ENCODE peak calls at places on chromosomes 13 and 19, in four cellular contexts. One of them, this sample, is unnamed.
A peak's percentile ranks its signal among the peaks of the same experiment; 100 is the strongest.

GRCh38 chr19:1251503-1252220 is 3.3 kb downstream of the MIDN start:
- DNase-seq in hepatocyte: peak; percentile 72
- DNase-seq in heart right ventricle: peak; percentile 84
- DNase-seq in left lung: peak; percentile 88
- DNase-seq in this sample: peak; percentile 92

GRCh38 chr19:8501547-8501946 is 893 bp downstream of the PRAM1 start:
- DNase-seq in heart right ventricle: no peak
- DNase-seq in left lung: no peak
- DNase-seq in hepatocyte: no peak
- DNase-seq in this sample: no peak

GRCh38 chr13:50345804-50346203 is 330.6 kb downstream of the KCNRG start:
- DNase-seq in heart right ventricle: no peak
- DNase-seq in left lung: no peak
- DNase-seq in hepatocyte: no peak
- DNase-seq in this sample: no peak

GRCh38 chr13:41568990-41569387 is 111.6 kb downstream of the RGCC start:
- DNase-seq in left lung: no peak
- DNase-seq in heart right ventricle: no peak
- DNase-seq in hepatocyte: no peak
- DNase-seq in this sample: no peak

GRCh38 chr19:16078311-16078758 is 2.0 kb downstream of the TPM4 start:
- DNase-seq in heart right ventricle: no peak
- DNase-seq in left lung: no peak
- DNase-seq in hepatocyte: no peak
- DNase-seq in this sample: peak; percentile 80

GRCh38 chr13:80823472-80823871 is 482.5 kb upstream of the SPRY2 start:
- DNase-seq in hepatocyte: no peak
- DNase-seq in heart right ventricle: no peak
- DNase-seq in left lung: no peak
- DNase-seq in this sample: no peak

GRCh38 chr19:37997911-37998344 is 90.9 kb downstream of the SIPA1L3 start:
- DNase-seq in left lung: no peak
- DNase-seq in hepatocyte: peak; percentile 58
- DNase-seq in heart right ventricle: no peak
- DNase-seq in this sample: no peak

GRCh38 chr13:44141213-44141724 is 232.4 kb upstream of the SERP2 start:
- DNase-seq in left lung: no peak
- DNase-seq in heart right ventricle: no peak
- DNase-seq in hepatocyte: no peak
- DNase-seq in this sample: no peak

GRCh38 chr13:113926951-113927660 is 46.8 kb downstream of the C13orf46 start:
- DNase-seq in heart right ventricle: peak; percentile 63
- DNase-seq in left lung: no peak
- DNase-seq in hepatocyte: no peak
- DNase-seq in this sample: no peak

GRCh38 chr13:27481766-27482165 is 31.4 kb upstream of the MTIF3 start:
- DNase-seq in hepatocyte: peak; percentile 70
- DNase-seq in left lung: peak; percentile 86
- DNase-seq in heart right ventricle: no peak
- DNase-seq in this sample: no peak

GRCh38 chr19:7072541-7072940 is 3.0 kb downstream of the ZNF557 start:
- DNase-seq in heart right ventricle: no peak
- DNase-seq in hepatocyte: no peak
- DNase-seq in left lung: no peak
- DNase-seq in this sample: no peak

GRCh38 chr13:83503424-83503823 is 378.9 kb downstream of the SLITRK1 start:
- DNase-seq in hepatocyte: no peak
- DNase-seq in heart right ventricle: no peak
- DNase-seq in left lung: no peak
- DNase-seq in this sample: no peak

GRCh38 chr19:50333235-50333736 is 4.1 kb upstream of the KCNC3 start:
- DNase-seq in left lung: peak; percentile 94
- DNase-seq in heart right ventricle: peak; percentile 87
- DNase-seq in hepatocyte: peak; percentile 95
- DNase-seq in this sample: peak; percentile 91

GRCh38 chr19:3494051-3494450 is 6.4 kb downstream of the DOHH start:
- DNase-seq in heart right ventricle: no peak
- DNase-seq in hepatocyte: no peak
- DNase-seq in left lung: no peak
- DNase-seq in this sample: no peak

GRCh38 chr19:37079238-37079637 is 1.0 kb downstream of the ZNF420 start:
- DNase-seq in left lung: no peak
- DNase-seq in heart right ventricle: no peak
- DNase-seq in hepatocyte: no peak
- DNase-seq in this sample: no peak

GRCh38 chr19:13997637-13997962 is 8.5 kb downstream of the RFX1 start:
- DNase-seq in left lung: peak; percentile 29
- DNase-seq in hepatocyte: peak; percentile 3
- DNase-seq in heart right ventricle: no peak
- DNase-seq in this sample: no peak

GRCh38 chr13:37716395-37716794 is 117.8 kb upstream of the POSTN start:
- DNase-seq in hepatocyte: no peak
- DNase-seq in heart right ventricle: no peak
- DNase-seq in left lung: no peak
- DNase-seq in this sample: no peak

GRCh38 chr13:99501135-99501951 is at the start of gene TM9SF2:
- DNase-seq in left lung: peak; percentile 97
- DNase-seq in hepatocyte: peak; percentile 97
- DNase-seq in heart right ventricle: peak; percentile 99
- DNase-seq in this sample: peak; percentile 98

GRCh38 chr13:46613409-46614049 is 60.6 kb downstream of the LRCH1 start:
- DNase-seq in left lung: no peak
- DNase-seq in heart right ventricle: no peak
- DNase-seq in hepatocyte: no peak
- DNase-seq in this sample: no peak

GRCh38 chr13:41905600-41906254 is 55.2 kb downstream of the VWA8 start:
- DNase-seq in hepatocyte: peak; percentile 18
- DNase-seq in left lung: no peak
- DNase-seq in heart right ventricle: no peak
- DNase-seq in this sample: no peak

GRCh38 chr13:101945435-101945834 is 456.4 kb downstream of the FGF14 start:
- DNase-seq in heart right ventricle: no peak
- DNase-seq in left lung: no peak
- DNase-seq in hepatocyte: no peak
- DNase-seq in this sample: no peak

GRCh38 chr13:29991343-29991742 is 140.9 kb upstream of the UBL3 start:
- DNase-seq in hepatocyte: no peak
- DNase-seq in heart right ventricle: no peak
- DNase-seq in left lung: peak; percentile 31
- DNase-seq in this sample: no peak

GRCh38 chr13:49997935-49998334 is 1.1 kb downstream of the TRIM13 start:
- DNase-seq in heart right ventricle: no peak
- DNase-seq in left lung: no peak
- DNase-seq in hepatocyte: no peak
- DNase-seq in this sample: no peak

GRCh38 chr13:78247362-78247761 is 328.7 kb upstream of the EDNRB start:
- DNase-seq in left lung: no peak
- DNase-seq in hepatocyte: no peak
- DNase-seq in heart right ventricle: no peak
- DNase-seq in this sample: no peak

GRCh38 chr13:28659611-28659970 is 661 bp downstream of the POMP start:
- DNase-seq in left lung: no peak
- DNase-seq in heart right ventricle: no peak
- DNase-seq in hepatocyte: peak; percentile 22
- DNase-seq in this sample: no peak

GRCh38 chr13:45966715-45967114 is 85.8 kb downstream of the ZC3H13 start:
- DNase-seq in left lung: no peak
- DNase-seq in heart right ventricle: no peak
- DNase-seq in hepatocyte: no peak
- DNase-seq in this sample: no peak

GRCh38 chr19:7673995-7674667 is 2.8 kb upstream of the MCEMP1 start:
- DNase-seq in hepatocyte: peak; percentile 68
- DNase-seq in heart right ventricle: peak; percentile 64
- DNase-seq in left lung: peak; percentile 91
- DNase-seq in this sample: peak; percentile 83

GRCh38 chr19:41795031-41795461 is 1.3 kb upstream of the CEACAM3 start:
- DNase-seq in heart right ventricle: no peak
- DNase-seq in hepatocyte: peak; percentile 65
- DNase-seq in left lung: no peak
- DNase-seq in this sample: no peak

GRCh38 chr13:86569974-86570373 is 770.8 kb upstream of the SLITRK6 start:
- DNase-seq in heart right ventricle: no peak
- DNase-seq in hepatocyte: no peak
- DNase-seq in left lung: no peak
- DNase-seq in this sample: no peak

GRCh38 chr13:33279898-33280549 is 5.5 kb downstream of the STARD13 start:
- DNase-seq in left lung: no peak
- DNase-seq in hepatocyte: peak; percentile 50
- DNase-seq in heart right ventricle: no peak
- DNase-seq in this sample: no peak

GRCh38 chr19:42512743-42513304 is 15.5 kb downstream of the CEACAM1 start:
- DNase-seq in heart right ventricle: no peak
- DNase-seq in left lung: no peak
- DNase-seq in hepatocyte: no peak
- DNase-seq in this sample: no peak

DNA sequence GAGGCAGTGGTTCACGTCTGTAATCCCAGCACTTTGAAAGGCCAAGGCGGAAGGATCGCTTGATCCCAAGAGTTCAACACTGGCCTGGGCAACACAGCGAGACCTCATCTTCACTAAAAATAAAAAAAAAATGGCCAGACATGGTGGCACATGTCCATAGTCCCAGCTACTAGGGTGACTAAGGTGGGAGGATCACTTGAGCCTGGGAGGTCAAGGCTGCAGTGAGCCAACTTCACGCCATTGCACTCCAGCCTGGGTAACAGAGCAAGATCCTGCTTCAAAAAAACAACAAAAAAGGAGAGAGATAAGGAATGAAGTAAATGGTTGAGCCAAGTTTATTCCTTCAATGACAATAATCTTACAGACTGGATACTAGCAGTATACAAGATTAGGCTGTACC is 21.3 kb downstream of the TBC1D4 start:
- DNase-seq in left lung: no peak
- DNase-seq in heart right ventricle: no peak
- DNase-seq in hepatocyte: no peak
- DNase-seq in this sample: no peak
- H3K4me1 ChIP-seq in left lung: no peaks in the 10 kb centered on the region
- H3K4me1 ChIP-seq in heart right ventricle: peaks cover 10% of the 10 kb centered on the region
- H3K4me1 ChIP-seq in hepatocyte: no peaks in the 10 kb centered on the region
- H3K4me1 ChIP-seq in this sample: no peaks in the 10 kb centered on the region

GRCh38 chr13:108733141-108733540 is 103.7 kb downstream of the MYO16 start:
- DNase-seq in hepatocyte: no peak
- DNase-seq in heart right ventricle: no peak
- DNase-seq in left lung: no peak
- DNase-seq in this sample: no peak
- H3K4me1 ChIP-seq in hepatocyte: no peaks in the 10 kb centered on the region
- H3K4me1 ChIP-seq in heart right ventricle: no peaks in the 10 kb centered on the region
- H3K4me1 ChIP-seq in left lung: no peaks in the 10 kb centered on the region
- H3K4me1 ChIP-seq in this sample: no peaks in the 10 kb centered on the region

GRCh38 chr19:46878613-46879375 is 18.0 kb downstream of the ARHGAP35 start:
- DNase-seq in left lung: no peak
- DNase-seq in hepatocyte: no peak
- DNase-seq in heart right ventricle: no peak
- DNase-seq in this sample: no peak
- H3K4me1 ChIP-seq in left lung: no peaks in the 10 kb centered on the region
- H3K4me1 ChIP-seq in hepatocyte: peaks cover 13% of the 10 kb centered on the region
- H3K4me1 ChIP-seq in heart right ventricle: peaks cover 9% of the 10 kb centered on the region
- H3K4me1 ChIP-seq in this sample: peaks cover 4% of the 10 kb centered on the region

GRCh38 chr13:21596722-21597121 is 7.2 kb downstream of the MICU2 start:
- DNase-seq in left lung: no peak
- DNase-seq in hepatocyte: no peak
- DNase-seq in heart right ventricle: no peak
- DNase-seq in this sample: no peak
- H3K4me1 ChIP-seq in left lung: no peaks in the 10 kb centered on the region
- H3K4me1 ChIP-seq in hepatocyte: no peaks in the 10 kb centered on the region
- H3K4me1 ChIP-seq in heart right ventricle: peaks cover 25% of the 10 kb centered on the region
- H3K4me1 ChIP-seq in this sample: no peaks in the 10 kb centered on the region

GRCh38 chr19:4505570-4506448 is 12.5 kb downstream of the PLIN4 start:
- DNase-seq in left lung: no peak
- DNase-seq in heart right ventricle: no peak
- DNase-seq in hepatocyte: no peak
- DNase-seq in this sample: no peak
- H3K4me1 ChIP-seq in left lung: no peaks in the 10 kb centered on the region
- H3K4me1 ChIP-seq in heart right ventricle: peaks cover 11% of the 10 kb centered on the region
- H3K4me1 ChIP-seq in hepatocyte: no peaks in the 10 kb centered on the region
- H3K4me1 ChIP-seq in this sample: no peaks in the 10 kb centered on the region

DNA sequence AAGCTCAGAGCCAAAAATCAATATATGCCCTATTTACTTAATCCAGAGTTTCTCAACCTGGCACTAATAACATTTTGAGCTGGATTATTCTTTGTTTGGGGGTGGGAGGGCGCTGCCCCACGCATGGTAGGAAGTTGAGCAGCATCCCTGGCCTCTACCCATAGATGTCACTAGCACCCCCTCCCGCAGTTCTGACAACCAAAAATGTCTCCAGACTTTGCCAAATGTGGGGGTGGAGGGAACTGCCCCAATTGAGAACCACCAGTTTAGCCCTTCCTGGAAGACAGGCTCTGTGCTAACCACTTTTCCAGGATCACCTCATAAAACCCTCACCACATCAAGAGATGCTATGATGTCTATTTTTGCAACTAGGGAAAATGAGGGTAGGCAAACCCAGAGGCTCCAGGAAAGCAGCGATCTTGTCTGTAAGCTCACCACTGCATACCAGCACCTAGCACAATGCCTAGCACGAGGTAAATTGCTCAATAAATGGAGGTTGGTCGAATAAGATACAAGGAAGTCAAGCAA is 1.1 kb downstream of the TRIR start:
- DNase-seq in heart right ventricle: no peak
- DNase-seq in hepatocyte: peak; percentile 48
- DNase-seq in left lung: no peak
- DNase-seq in this sample: no peak
- H3K4me1 ChIP-seq in heart right ventricle: peaks cover 59% of the 10 kb centered on the region
- H3K4me1 ChIP-seq in hepatocyte: peaks cover 10% of the 10 kb centered on the region
- H3K4me1 ChIP-seq in left lung: peaks cover 24% of the 10 kb centered on the region
- H3K4me1 ChIP-seq in this sample: peaks cover 53% of the 10 kb centered on the region

GRCh38 chr19:33379151-33379829 is 5.8 kb downstream of the CEBPG start:
- DNase-seq in heart right ventricle: no peak
- DNase-seq in hepatocyte: no peak
- DNase-seq in left lung: no peak
- DNase-seq in this sample: no peak
- H3K4me1 ChIP-seq in heart right ventricle: peaks cover 46% of the 10 kb centered on the region
- H3K4me1 ChIP-seq in hepatocyte: peaks cover 38% of the 10 kb centered on the region
- H3K4me1 ChIP-seq in left lung: peaks cover 20% of the 10 kb centered on the region
- H3K4me1 ChIP-seq in this sample: peaks cover 27% of the 10 kb centered on the region

GRCh38 chr13:75302031-75302430 is 179.9 kb downstream of the TBC1D4 start:
- DNase-seq in hepatocyte: no peak
- DNase-seq in heart right ventricle: no peak
- DNase-seq in left lung: no peak
- DNase-seq in this sample: no peak
- H3K4me1 ChIP-seq in hepatocyte: no peaks in the 10 kb centered on the region
- H3K4me1 ChIP-seq in heart right ventricle: no peaks in the 10 kb centered on the region
- H3K4me1 ChIP-seq in left lung: no peaks in the 10 kb centered on the region
- H3K4me1 ChIP-seq in this sample: no peaks in the 10 kb centered on the region

This sample was measured in sigmoid colon.